ENCODE peak calls at places on chromosomes 11 and 22, in six cellular contexts. One of them, this sample, is unnamed.

GRCh38 chr22:42438293-42438650 is 6.1 kb upstream of the NFAM1 start:
- DNase-seq in lower leg skin: no peak
- DNase-seq in tibial nerve: no peak
- DNase-seq in cardiac muscle cell: no peak
- DNase-seq in brain microvascular endothelial cell: no peak
- DNase-seq in neural progenitor cell: peak; percentile 61
- DNase-seq in this sample: no peak

GRCh38 chr11:48088682-48089050 is 108.3 kb downstream of the PTPRJ start:
- DNase-seq in cardiac muscle cell: no peak
- DNase-seq in brain microvascular endothelial cell: no peak
- DNase-seq in neural progenitor cell: no peak
- DNase-seq in lower leg skin: no peak
- DNase-seq in tibial nerve: no peak
- DNase-seq in this sample: no peak

GRCh38 chr11:495537-495931 is 11.5 kb downstream of the RNH1 start:
- DNase-seq in neural progenitor cell: no peak
- DNase-seq in cardiac muscle cell: no peak
- DNase-seq in lower leg skin: no peak
- DNase-seq in tibial nerve: no peak
- DNase-seq in brain microvascular endothelial cell: no peak
- DNase-seq in this sample: no peak

GRCh38 chr11:47991266-47991830 is 11.0 kb downstream of the PTPRJ start:
- DNase-seq in tibial nerve: no peak
- DNase-seq in brain microvascular endothelial cell: no peak
- DNase-seq in cardiac muscle cell: peak; percentile 85
- DNase-seq in lower leg skin: no peak
- DNase-seq in neural progenitor cell: peak; percentile 26
- DNase-seq in this sample: no peak

GRCh38 chr22:35150163-35151107 is 84.5 kb downstream of the ISX start:
- DNase-seq in tibial nerve: no peak
- DNase-seq in brain microvascular endothelial cell: peak; percentile 51
- DNase-seq in neural progenitor cell: peak; percentile 74
- DNase-seq in cardiac muscle cell: peak; percentile 75
- DNase-seq in lower leg skin: peak; percentile 28
- DNase-seq in this sample: peak; percentile 69

GRCh38 chr11:75195164-75195962 is 44.5 kb downstream of the SLCO2B1 start:
- DNase-seq in lower leg skin: peak; percentile 62
- DNase-seq in tibial nerve: no peak
- DNase-seq in cardiac muscle cell: no peak
- DNase-seq in brain microvascular endothelial cell: no peak
- DNase-seq in neural progenitor cell: no peak
- DNase-seq in this sample: peak; percentile 84

GRCh38 chr22:29309332-29310064 is 3.0 kb downstream of the GAS2L1 start:
- DNase-seq in lower leg skin: no peak
- DNase-seq in cardiac muscle cell: peak; percentile 51
- DNase-seq in tibial nerve: no peak
- DNase-seq in neural progenitor cell: no peak
- DNase-seq in brain microvascular endothelial cell: no peak
- DNase-seq in this sample: peak; percentile 71

GRCh38 chr11:13720940-13721339 is 52.5 kb downstream of the FAR1 start:
- DNase-seq in neural progenitor cell: no peak
- DNase-seq in cardiac muscle cell: no peak
- DNase-seq in tibial nerve: no peak
- DNase-seq in brain microvascular endothelial cell: no peak
- DNase-seq in lower leg skin: no peak
- DNase-seq in this sample: no peak

GRCh38 chr22:27785818-27786217 is 15.7 kb downstream of the MN1 start:
- DNase-seq in brain microvascular endothelial cell: no peak
- DNase-seq in cardiac muscle cell: no peak
- DNase-seq in neural progenitor cell: no peak
- DNase-seq in tibial nerve: no peak
- DNase-seq in lower leg skin: no peak
- DNase-seq in this sample: no peak

GRCh38 chr22:43060213-43060612 is 29.0 kb downstream of the TTLL1 start:
- DNase-seq in lower leg skin: no peak
- DNase-seq in cardiac muscle cell: peak; percentile 46
- DNase-seq in neural progenitor cell: peak; percentile 67
- DNase-seq in brain microvascular endothelial cell: no peak
- DNase-seq in tibial nerve: no peak
- DNase-seq in this sample: no peak

GRCh38 chr22:42901790-42902508 is 44.9 kb upstream of the ARFGAP3 start:
- DNase-seq in cardiac muscle cell: no peak
- DNase-seq in lower leg skin: no peak
- DNase-seq in neural progenitor cell: no peak
- DNase-seq in tibial nerve: no peak
- DNase-seq in brain microvascular endothelial cell: no peak
- DNase-seq in this sample: no peak

GRCh38 chr22:31179345-31179744 is 19.4 kb downstream of the RNF185 start:
- DNase-seq in brain microvascular endothelial cell: no peak
- DNase-seq in neural progenitor cell: no peak
- DNase-seq in lower leg skin: peak; percentile 65
- DNase-seq in tibial nerve: no peak
- DNase-seq in cardiac muscle cell: no peak
- DNase-seq in this sample: no peak

GRCh38 chr11:103170865-103171264 is 61.6 kb downstream of the DYNC2H1 start:
- DNase-seq in brain microvascular endothelial cell: no peak
- DNase-seq in tibial nerve: no peak
- DNase-seq in cardiac muscle cell: no peak
- DNase-seq in neural progenitor cell: no peak
- DNase-seq in lower leg skin: no peak
- DNase-seq in this sample: no peak

GRCh38 chr11:103202048-103202651 is 92.9 kb downstream of the DYNC2H1 start:
- DNase-seq in neural progenitor cell: peak; percentile 29
- DNase-seq in brain microvascular endothelial cell: peak; percentile 22
- DNase-seq in tibial nerve: no peak
- DNase-seq in lower leg skin: no peak
- DNase-seq in cardiac muscle cell: peak; percentile 52
- DNase-seq in this sample: no peak

GRCh38 chr11:115676768-115677167 is 172.6 kb upstream of the CADM1 start:
- DNase-seq in cardiac muscle cell: no peak
- DNase-seq in lower leg skin: no peak
- DNase-seq in brain microvascular endothelial cell: peak; percentile 7
- DNase-seq in tibial nerve: no peak
- DNase-seq in neural progenitor cell: no peak
- DNase-seq in this sample: no peak

GRCh38 chr11:66082936-66083698 is 13.0 kb downstream of the PACS1 start:
- DNase-seq in tibial nerve: no peak
- DNase-seq in lower leg skin: no peak
- DNase-seq in cardiac muscle cell: peak; percentile 27
- DNase-seq in brain microvascular endothelial cell: no peak
- DNase-seq in neural progenitor cell: no peak
- DNase-seq in this sample: no peak

GRCh38 chr11:78331711-78332110 is 85.9 kb downstream of the GAB2 start:
- DNase-seq in lower leg skin: no peak
- DNase-seq in neural progenitor cell: peak; percentile 30
- DNase-seq in cardiac muscle cell: no peak
- DNase-seq in tibial nerve: no peak
- DNase-seq in brain microvascular endothelial cell: no peak
- DNase-seq in this sample: no peak

GRCh38 chr11:396511-396947 is 2.5 kb downstream of the PKP3 start:
- DNase-seq in lower leg skin: no peak
- DNase-seq in tibial nerve: no peak
- DNase-seq in brain microvascular endothelial cell: no peak
- DNase-seq in neural progenitor cell: no peak
- DNase-seq in cardiac muscle cell: no peak
- DNase-seq in this sample: no peak

GRCh38 chr11:19912206-19913118 is 199.8 kb downstream of the NAV2 start:
- DNase-seq in tibial nerve: no peak
- DNase-seq in brain microvascular endothelial cell: no peak
- DNase-seq in neural progenitor cell: peak; percentile 32
- DNase-seq in lower leg skin: no peak
- DNase-seq in cardiac muscle cell: no peak
- DNase-seq in this sample: no peak

GRCh38 chr11:44437122-44437521 is 127.2 kb upstream of the ALX4 start:
- DNase-seq in lower leg skin: no peak
- DNase-seq in brain microvascular endothelial cell: no peak
- DNase-seq in cardiac muscle cell: no peak
- DNase-seq in tibial nerve: no peak
- DNase-seq in neural progenitor cell: no peak
- DNase-seq in this sample: no peak

GRCh38 chr22:23248583-23248982 is 68.3 kb downstream of the BCR start:
- DNase-seq in cardiac muscle cell: peak; percentile 63
- DNase-seq in tibial nerve: no peak
- DNase-seq in lower leg skin: no peak
- DNase-seq in brain microvascular endothelial cell: peak; percentile 26
- DNase-seq in neural progenitor cell: peak; percentile 41
- DNase-seq in this sample: no peak

GRCh38 chr22:33853200-33854097 is 66.8 kb downstream of the LARGE1 start:
- DNase-seq in brain microvascular endothelial cell: peak; percentile 85
- DNase-seq in cardiac muscle cell: peak; percentile 21
- DNase-seq in tibial nerve: peak; percentile 35
- DNase-seq in neural progenitor cell: peak; percentile 38
- DNase-seq in lower leg skin: peak; percentile 39
- DNase-seq in this sample: peak; percentile 80

GRCh38 chr11:134950692-134951304 is 538.8 kb upstream of the B3GAT1 start:
- DNase-seq in neural progenitor cell: peak; percentile 26
- DNase-seq in cardiac muscle cell: no peak
- DNase-seq in brain microvascular endothelial cell: peak; percentile 63
- DNase-seq in tibial nerve: no peak
- DNase-seq in lower leg skin: no peak
- DNase-seq in this sample: no peak

GRCh38 chr11:11389238-11389637 is 36.2 kb upstream of the CSNK2A3 start:
- DNase-seq in lower leg skin: no peak
- DNase-seq in neural progenitor cell: no peak
- DNase-seq in tibial nerve: no peak
- DNase-seq in cardiac muscle cell: no peak
- DNase-seq in brain microvascular endothelial cell: no peak
- DNase-seq in this sample: no peak

GRCh38 chr11:108278954-108279353 is 56.1 kb downstream of the ATM start:
- DNase-seq in tibial nerve: no peak
- DNase-seq in brain microvascular endothelial cell: no peak
- DNase-seq in neural progenitor cell: no peak
- DNase-seq in cardiac muscle cell: peak; percentile 8
- DNase-seq in lower leg skin: no peak
- DNase-seq in this sample: no peak

GRCh38 chr11:128852327-128853023 is 14.6 kb downstream of the KCNJ1 start:
- DNase-seq in neural progenitor cell: no peak
- DNase-seq in brain microvascular endothelial cell: no peak
- DNase-seq in cardiac muscle cell: no peak
- DNase-seq in tibial nerve: no peak
- DNase-seq in lower leg skin: no peak
- DNase-seq in this sample: peak; percentile 21

GRCh38 chr22:49672013-49672516 is 155.6 kb downstream of the BRD1 start:
- DNase-seq in lower leg skin: no peak
- DNase-seq in brain microvascular endothelial cell: no peak
- DNase-seq in cardiac muscle cell: no peak
- DNase-seq in neural progenitor cell: no peak
- DNase-seq in tibial nerve: no peak
- DNase-seq in this sample: no peak

GRCh38 chr11:7965386-7965785 is at the start of gene NLRP10:
- DNase-seq in tibial nerve: no peak
- DNase-seq in cardiac muscle cell: no peak
- DNase-seq in brain microvascular endothelial cell: peak; percentile 39
- DNase-seq in lower leg skin: no peak
- DNase-seq in neural progenitor cell: no peak
- DNase-seq in this sample: no peak

GRCh38 chr11:7967826-7968225 is 2.6 kb upstream of the NLRP10 start:
- DNase-seq in neural progenitor cell: no peak
- DNase-seq in cardiac muscle cell: no peak
- DNase-seq in lower leg skin: no peak
- DNase-seq in brain microvascular endothelial cell: no peak
- DNase-seq in tibial nerve: no peak
- DNase-seq in this sample: no peak

GRCh38 chr11:7967097-7967496 is 1.9 kb upstream of the NLRP10 start:
- DNase-seq in tibial nerve: no peak
- DNase-seq in neural progenitor cell: no peak
- DNase-seq in cardiac muscle cell: no peak
- DNase-seq in brain microvascular endothelial cell: no peak
- DNase-seq in lower leg skin: no peak
- DNase-seq in this sample: no peak

GRCh38 chr11:7964261-7964660 is 986 bp downstream of the NLRP10 start:
- DNase-seq in neural progenitor cell: no peak
- DNase-seq in lower leg skin: no peak
- DNase-seq in tibial nerve: no peak
- DNase-seq in cardiac muscle cell: no peak
- DNase-seq in brain microvascular endothelial cell: no peak
- DNase-seq in this sample: no peak

GRCh38 chr11:7964873-7965272 is 374 bp downstream of the NLRP10 start:
- DNase-seq in brain microvascular endothelial cell: no peak
- DNase-seq in cardiac muscle cell: no peak
- DNase-seq in neural progenitor cell: no peak
- DNase-seq in tibial nerve: no peak
- DNase-seq in lower leg skin: no peak
- DNase-seq in this sample: no peak
- H3K4me3 ChIP-seq in brain microvascular endothelial cell: no peak overlapping the region
- H3K4me3 ChIP-seq in cardiac muscle cell: no peak overlapping the region
- H3K4me3 ChIP-seq in neural progenitor cell: no peak overlapping the region
- H3K4me3 ChIP-seq in tibial nerve: no peak overlapping the region
- H3K4me3 ChIP-seq in lower leg skin: no peak overlapping the region
- H3K4me3 ChIP-seq in this sample: no peak overlapping the region

GRCh38 chr22:25069758-25070461 is 117.4 kb downstream of the KIAA1671 start:
- DNase-seq in lower leg skin: no peak
- DNase-seq in neural progenitor cell: no peak
- DNase-seq in tibial nerve: no peak
- DNase-seq in brain microvascular endothelial cell: no peak
- DNase-seq in cardiac muscle cell: peak; percentile 46
- DNase-seq in this sample: no peak
- H3K4me3 ChIP-seq in lower leg skin: no peak overlapping the region
- H3K4me3 ChIP-seq in neural progenitor cell: no peak overlapping the region
- H3K4me3 ChIP-seq in tibial nerve: peak overlapping the region; percentile 30
- H3K4me3 ChIP-seq in brain microvascular endothelial cell: no peak overlapping the region
- H3K4me3 ChIP-seq in cardiac muscle cell: no peak overlapping the region
- H3K4me3 ChIP-seq in this sample: peak overlapping the region; percentile 4

DNA sequence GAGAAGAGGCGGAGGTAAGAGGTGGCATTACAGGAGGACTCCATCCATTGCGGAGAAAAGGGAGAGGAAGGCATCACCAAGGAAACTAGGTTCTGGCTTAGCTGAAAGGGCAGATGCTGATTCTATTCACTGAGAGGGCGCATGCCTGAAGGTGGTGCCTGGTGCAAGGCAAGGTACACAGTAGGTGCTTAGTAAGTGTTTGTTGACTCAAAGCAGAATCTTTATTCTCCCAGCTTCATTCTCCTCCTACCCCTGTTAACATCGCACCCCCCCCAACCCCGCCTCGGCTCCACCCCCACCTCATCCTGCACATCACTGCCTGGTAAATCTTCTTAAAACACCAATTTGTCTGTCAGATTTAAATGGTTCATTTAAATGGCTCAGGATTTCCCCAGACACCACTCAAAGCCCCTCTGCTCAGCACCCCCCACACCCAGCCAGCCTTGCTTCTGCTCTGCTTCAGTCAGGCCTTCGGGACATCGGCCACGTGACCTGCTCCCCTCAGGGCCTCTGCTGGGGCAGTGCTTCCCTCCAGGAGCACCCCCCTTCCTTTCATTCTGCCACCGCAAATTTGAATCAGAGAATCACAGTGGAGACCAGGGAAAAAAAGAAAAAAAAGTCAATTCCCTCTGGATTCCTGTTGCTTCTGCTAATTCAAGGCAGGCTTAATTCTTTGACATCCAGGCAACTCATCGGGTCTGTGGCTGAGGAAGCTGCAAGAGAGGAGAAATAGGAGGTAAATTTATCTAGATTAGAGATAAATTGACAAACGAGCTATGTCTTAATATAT is 17.8 kb upstream of the RCN1 start:
- DNase-seq in brain microvascular endothelial cell: no peak
- DNase-seq in lower leg skin: no peak
- DNase-seq in cardiac muscle cell: no peak
- DNase-seq in tibial nerve: no peak
- DNase-seq in neural progenitor cell: peak; percentile 87
- DNase-seq in this sample: no peak
- H3K4me3 ChIP-seq in brain microvascular endothelial cell: no peak overlapping the region
- H3K4me3 ChIP-seq in lower leg skin: no peak overlapping the region
- H3K4me3 ChIP-seq in cardiac muscle cell: no peak overlapping the region
- H3K4me3 ChIP-seq in tibial nerve: no peak overlapping the region
- H3K4me3 ChIP-seq in neural progenitor cell: no peak overlapping the region
- H3K4me3 ChIP-seq in this sample: no peak overlapping the region

GRCh38 chr22:46366327-46366731 is 30.8 kb downstream of the TRMU start:
- DNase-seq in lower leg skin: no peak
- DNase-seq in tibial nerve: no peak
- DNase-seq in neural progenitor cell: no peak
- DNase-seq in brain microvascular endothelial cell: no peak
- DNase-seq in cardiac muscle cell: no peak
- DNase-seq in this sample: no peak
- H3K4me3 ChIP-seq in lower leg skin: no peak overlapping the region
- H3K4me3 ChIP-seq in tibial nerve: no peak overlapping the region
- H3K4me3 ChIP-seq in neural progenitor cell: no peak overlapping the region
- H3K4me3 ChIP-seq in brain microvascular endothelial cell: no peak overlapping the region
- H3K4me3 ChIP-seq in cardiac muscle cell: no peak overlapping the region
- H3K4me3 ChIP-seq in this sample: no peak overlapping the region